ENCODE peak calls at places on chromosomes 12 and 14, in five cellular contexts. G, B, Z, E and I are unnamed samples.

GRCh38 chr12:86445361-86445760 is 189.2 kb upstream of the MGAT4C start:
- DNase-seq in G (peak), B (no peak), Z (no peak), E (no peak), I (no peak)

GRCh38 chr14:106055257-106055656 is 528.9 kb downstream of the TMEM121 start:
- DNase-seq in G (no peak), B (no peak), Z (no peak), E (no peak), I (no peak)

GRCh38 chr12:104215638-104216297 is at the start of gene TXNRD1:
- DNase-seq in G (peak), B (peak), Z (peak), E (peak), I (peak)

GRCh38 chr14:91398192-91398591 is 19.4 kb downstream of the CCDC88C start:
- DNase-seq in G (no peak), B (no peak), Z (no peak), E (no peak), I (no peak)

GRCh38 chr14:25477699-25478098 is 427.8 kb upstream of the STXBP6 start:
- DNase-seq in G (no peak), B (no peak), Z (no peak), E (no peak), I (no peak)

GRCh38 chr12:66269757-66270383 is 32.4 kb upstream of the HELB start:
- DNase-seq in G (peak), B (peak), Z (no peak), E (peak), I (peak)

GRCh38 chr12:89029961-89030360 is 322.3 kb downstream of the DUSP6 start:
- DNase-seq in G (peak), B (peak), Z (no peak), E (no peak), I (peak)

GRCh38 chr12:89504560-89505346 is 19.8 kb downstream of the GALNT4 start:
- DNase-seq in G (peak), B (peak), Z (no peak), E (peak), I (no peak)

GRCh38 chr12:1117970-1118563 is 127.0 kb downstream of the ERC1 start:
- DNase-seq in G (peak), B (peak), Z (peak), E (peak), I (peak)

GRCh38 chr12:89650239-89650638 is 58.4 kb downstream of the ATP2B1 start:
- DNase-seq in G (peak), B (peak), Z (no peak), E (no peak), I (no peak)

GRCh38 chr12:21881950-21882349 is 59.3 kb downstream of the ABCC9 start:
- DNase-seq in G (no peak), B (no peak), Z (peak), E (no peak), I (no peak)

GRCh38 chr14:82694820-82695219 is 1161.2 kb upstream of the SEL1L start:
- DNase-seq in G (no peak), B (no peak), Z (no peak), E (no peak), I (no peak)

GRCh38 chr14:33948143-33948962 is 2.5 kb downstream of the EGLN3 start:
- DNase-seq in G (no peak), B (no peak), Z (no peak), E (no peak), I (no peak)

GRCh38 chr12:81759215-81759991 is at the start of gene PPFIA2:
- DNase-seq in G (peak), B (peak), Z (peak), E (peak), I (peak)

GRCh38 chr14:104098272-104099095 is 13.0 kb downstream of the ASPG start:
- DNase-seq in G (no peak), B (no peak), Z (no peak), E (no peak), I (no peak)

GRCh38 chr12:64903738-64904137 is 79.3 kb downstream of the TBC1D30 start:
- DNase-seq in G (peak), B (peak), Z (no peak), E (no peak), I (peak)

GRCh38 chr14:90060965-90061848 is 587 bp upstream of the KCNK13 start:
- DNase-seq in G (no peak), B (no peak), Z (no peak), E (no peak), I (peak)

GRCh38 chr14:101072945-101073597 is 169.5 kb upstream of the RTL1 start:
- DNase-seq in G (peak), B (peak), Z (no peak), E (peak), I (peak)

GRCh38 chr12:29521951-29522350 is 24.5 kb upstream of the OVCH1 start:
- DNase-seq in G (peak), B (peak), Z (no peak), E (peak), I (peak)

GRCh38 chr12:53268009-53268636 is at the start of gene ESPL1:
- DNase-seq in G (peak), B (peak), Z (peak), E (peak), I (peak)

GRCh38 chr12:27751386-27752047 is 28.5 kb upstream of the KLHL42 start:
- DNase-seq in G (no peak), B (no peak), Z (no peak), E (no peak), I (no peak)

GRCh38 chr12:76033116-76034001 is 1.8 kb upstream of the PHLDA1 start:
- DNase-seq in G (peak), B (peak), Z (no peak), E (no peak), I (peak)

GRCh38 chr12:104669851-104670337 is 213.1 kb downstream of the CHST11 start:
- DNase-seq in G (peak), B (peak), Z (peak), E (no peak), I (no peak)

GRCh38 chr12:27610380-27610779 is 85.9 kb upstream of the REP15 start:
- DNase-seq in G (peak), B (peak), Z (no peak), E (no peak), I (peak)

GRCh38 chr14:105059035-105059916 is 6.0 kb downstream of the GPR132 start:
- DNase-seq in G (no peak), B (peak), Z (peak), E (no peak), I (no peak)

GRCh38 chr12:18421840-18422239 is 160.5 kb downstream of the PIK3C2G start:
- DNase-seq in G (peak), B (peak), Z (no peak), E (no peak), I (peak)

GRCh38 chr12:71872999-71873398 is 33.4 kb downstream of the TBC1D15 start:
- DNase-seq in G (no peak), B (no peak), Z (no peak), E (no peak), I (no peak)

GRCh38 chr12:66296171-66296683 is 6.1 kb upstream of the HELB start:
- DNase-seq in G (no peak), B (no peak), Z (no peak), E (no peak), I (peak)

GRCh38 chr12:110108309-110109036 is 15.7 kb upstream of the IFT81 start:
- DNase-seq in G (no peak), B (no peak), Z (peak), E (no peak), I (no peak)
- H3K27ac ChIP-seq in G (peak), B (peak), Z (peak), E (peak), I (peak)

DNA sequence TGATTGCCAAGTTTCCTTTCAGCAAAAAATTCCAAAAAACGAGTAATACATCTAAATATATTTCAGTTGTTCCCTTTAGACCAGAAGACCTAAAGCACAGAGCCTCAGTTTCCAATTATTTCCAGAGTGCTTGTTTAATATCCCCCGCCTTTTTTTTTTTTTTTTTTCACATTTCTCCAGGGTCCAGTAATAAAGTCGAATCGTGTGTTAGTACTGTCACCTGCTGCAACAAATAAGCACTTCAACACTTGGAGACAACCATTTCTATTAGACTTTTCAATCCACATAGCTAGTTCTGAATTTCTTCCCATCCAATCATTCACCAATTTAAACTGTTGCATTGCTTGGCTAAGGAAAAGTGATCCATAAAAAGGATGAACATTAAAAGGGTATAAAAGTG is 13.6 kb downstream of the PDE6H start:
- DNase-seq in G (no peak), B (no peak), Z (no peak), E (no peak), I (no peak)
- H3K27ac ChIP-seq in G (no peak), B (no peak), Z (no peak), E (no peak), I (no peak)

GRCh38 chr14:64654072-64654899 is 49.9 kb upstream of the PLEKHG3 start:
- DNase-seq in G (peak), B (peak), Z (no peak), E (peak), I (peak)
- H3K27ac ChIP-seq in G (peak), B (peak), Z (no peak), E (peak), I (peak)

GRCh38 chr12:43132291-43132690 is 419.7 kb downstream of the ADAMTS20 start:
- DNase-seq in G (peak), B (no peak), Z (no peak), E (no peak), I (no peak)

GRCh38 chr12:43126652-43127051 is 425.4 kb downstream of the ADAMTS20 start:
- DNase-seq in G (no peak), B (no peak), Z (no peak), E (no peak), I (no peak)

GRCh38 chr12:43131304-43131703 is 420.7 kb downstream of the ADAMTS20 start:
- DNase-seq in G (no peak), B (peak), Z (no peak), E (no peak), I (no peak)
- H3K27ac ChIP-seq in G (no peak), B (no peak), Z (no peak), E (no peak), I (no peak)

GRCh38 chr14:22570132-22570949 is 18.7 kb downstream of the DAD1 start:
- DNase-seq in G (peak), B (peak), Z (no peak), E (peak), I (peak)
- H3K27ac ChIP-seq in G (no peak), B (no peak), Z (peak), E (peak), I (peak)

DNA sequence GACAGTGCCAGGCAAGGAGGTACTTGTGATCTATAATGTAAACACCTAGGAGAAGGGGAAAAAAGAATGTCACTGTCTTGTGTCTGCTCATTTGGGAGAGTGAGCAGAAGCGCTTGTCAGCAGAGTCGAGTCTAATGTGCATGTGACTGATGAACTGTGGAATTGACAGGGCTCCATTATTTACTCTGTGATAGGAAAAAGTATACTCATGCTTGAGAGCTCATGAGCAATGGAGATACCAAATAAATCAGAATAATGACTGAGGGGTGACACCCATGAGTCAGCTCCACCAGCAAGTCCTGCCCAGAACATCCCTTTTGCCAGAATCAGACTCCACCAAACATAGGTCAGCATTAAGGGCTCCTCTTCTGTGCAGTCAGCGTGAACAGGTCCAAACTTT is 29.3 kb upstream of the WSCD2 start:
- DNase-seq in G (no peak), B (no peak), Z (no peak), E (no peak), I (no peak)
- H3K27ac ChIP-seq in G (no peak), B (no peak), Z (no peak), E (no peak), I (no peak)

GRCh38 chr12:52267266-52267665 is 7.2 kb upstream of the KRT86 start:
- DNase-seq in G (no peak), B (no peak), Z (no peak), E (no peak), I (no peak)
- H3K27ac ChIP-seq in G (no peak), B (no peak), Z (no peak), E (no peak), I (no peak)

DNA sequence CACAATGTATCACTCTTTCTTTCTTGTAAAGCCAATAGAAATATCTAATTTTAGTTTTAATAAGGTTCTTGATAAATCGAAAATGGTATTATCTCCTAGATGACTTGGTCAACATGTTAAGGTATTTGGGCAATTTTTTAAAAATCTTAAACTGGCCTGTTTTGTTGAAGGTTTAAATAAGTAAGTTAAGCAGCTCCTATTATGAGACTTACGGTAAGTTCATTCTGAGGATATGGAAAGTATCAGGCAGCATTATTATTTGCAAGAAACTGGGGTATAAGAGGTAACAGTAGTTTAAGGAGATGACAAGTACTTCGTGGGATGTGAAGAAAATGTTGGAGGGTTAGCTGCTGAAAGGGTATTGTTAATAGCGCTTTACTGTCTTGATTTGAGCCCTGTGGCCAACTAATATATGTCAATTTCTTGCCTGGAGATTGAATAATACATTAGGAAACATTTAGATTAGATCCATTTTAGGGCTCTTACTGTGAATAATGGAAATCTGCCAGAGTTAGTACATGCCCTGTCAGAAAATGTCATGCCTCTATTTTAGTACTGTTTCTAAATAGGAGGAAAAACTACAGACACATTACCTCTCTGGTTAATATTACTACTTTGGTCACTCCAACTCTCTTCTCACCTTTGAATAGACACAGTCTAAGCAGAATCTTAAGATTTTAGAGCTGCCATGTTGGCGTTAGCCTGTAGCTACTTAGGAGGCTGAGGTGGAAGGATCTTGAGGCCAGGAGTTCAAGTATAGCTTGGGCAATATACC is 5.0 kb downstream of the STRAP start:
- DNase-seq in G (no peak), B (no peak), Z (no peak), E (no peak), I (no peak)
- H3K27ac ChIP-seq in G (no peak), B (no peak), Z (peak), E (no peak), I (no peak)

GRCh38 chr12:79531547-79531946 is 159.2 kb downstream of the PAWR start:
- DNase-seq in G (peak), B (peak), Z (no peak), E (peak), I (no peak)
- H3K27ac ChIP-seq in G (peak), B (no peak), Z (no peak), E (peak), I (no peak)